ENCODE peak calls at places on chromosomes 3 and 15, in four cellular contexts. I is breast epithelium, A is MM.1S, T is fibroblast of lung. P is an unnamed sample.

GRCh38 chr3:29065211-29065785 is 215.6 kb upstream of the RBMS3 start:
- DNase-seq in I (peak; percentile 53), A (no peak), T (peak; percentile 99), P (peak; percentile 97)

GRCh38 chr3:120102232-120102631 is 8.0 kb upstream of the GSK3B start:
- DNase-seq in I (no peak), A (no peak), T (peak; percentile 13), P (no peak)

GRCh38 chr3:185977679-185978040 is 39.8 kb upstream of the TRA2B start:
- DNase-seq in I (no peak), A (no peak), T (no peak), P (no peak)

GRCh38 chr15:44081223-44082013 is 113.7 kb downstream of the FRMD5 start:
- DNase-seq in I (no peak), A (no peak), T (peak; percentile 89), P (peak; percentile 56)

GRCh38 chr3:149934524-149934923 is 36.2 kb downstream of the PFN2 start:
- DNase-seq in I (no peak), A (no peak), T (peak; percentile 59), P (peak; percentile 47)

GRCh38 chr3:63936929-63937328 is 24.7 kb upstream of the SCAANT1 start:
- DNase-seq in I (no peak), A (no peak), T (no peak), P (no peak)

GRCh38 chr15:36347272-36347864 is 232.1 kb upstream of the CDIN1 start:
- DNase-seq in I (no peak), A (no peak), T (no peak), P (no peak)

GRCh38 chr3:48739955-48740823 is 23.2 kb upstream of the IP6K2 start:
- DNase-seq in I (peak; percentile 87), A (peak; percentile 51), T (peak; percentile 68), P (no peak)

GRCh38 chr3:47008258-47008671 is 28.8 kb downstream of the NBEAL2 start:
- DNase-seq in I (peak; percentile 30), A (no peak), T (no peak), P (no peak)

GRCh38 chr3:127003601-127004280 is 20.8 kb downstream of the PLXNA1 start:
- DNase-seq in I (no peak), A (no peak), T (no peak), P (no peak)

GRCh38 chr3:185332026-185332735 is 30.8 kb upstream of the MAP3K13 start:
- DNase-seq in I (no peak), A (peak; percentile 94), T (peak; percentile 59), P (peak; percentile 39)

GRCh38 chr15:76753131-76753530 is 152.0 kb downstream of the SCAPER start:
- DNase-seq in I (no peak), A (no peak), T (no peak), P (no peak)

GRCh38 chr15:58840048-58840447 is 68.9 kb downstream of the MINDY2 start:
- DNase-seq in I (no peak), A (no peak), T (peak; percentile 45), P (no peak)

GRCh38 chr15:63000706-63001105 is 41.8 kb upstream of the TPM1 start:
- DNase-seq in I (no peak), A (no peak), T (no peak), P (no peak)

GRCh38 chr3:18812316-18812715 is 336.0 kb upstream of the KCNH8 start:
- DNase-seq in I (no peak), A (no peak), T (peak; percentile 38), P (no peak)

GRCh38 chr3:69360690-69361089 is 25.2 kb downstream of the FRMD4B start:
- DNase-seq in I (no peak), A (no peak), T (no peak), P (no peak)

GRCh38 chr15:72342385-72342784 is 22.4 kb upstream of the CELF6 start:
- DNase-seq in I (no peak), A (no peak), T (peak; percentile 4), P (no peak)

GRCh38 chr3:126541628-126542339 is 16.9 kb downstream of the C3orf22 start:
- DNase-seq in I (peak; percentile 9), A (no peak), T (no peak), P (no peak)

GRCh38 chr15:33132722-33133345 is 61.7 kb downstream of the FMN1 start:
- DNase-seq in I (no peak), A (peak; percentile 35), T (peak; percentile 61), P (peak; percentile 61)

GRCh38 chr15:84934942-84935729 is 46.5 kb upstream of the PDE8A start:
- DNase-seq in I (no peak), A (no peak), T (no peak), P (no peak)

GRCh38 chr3:42511196-42511595 is 8.8 kb downstream of the VIPR1 start:
- DNase-seq in I (no peak), A (no peak), T (no peak), P (no peak)

GRCh38 chr3:70120360-70120966 is 120.9 kb downstream of the SAMMSON start:
- DNase-seq in I (peak; percentile 66), A (peak; percentile 84), T (peak; percentile 34), P (peak; percentile 10)

GRCh38 chr15:70342554-70343548 is 245.1 kb upstream of the TLE3 start:
- DNase-seq in I (no peak), A (no peak), T (no peak), P (no peak)

GRCh38 chr15:68154923-68155559 is 50.1 kb downstream of the CALML4 start:
- DNase-seq in I (no peak), A (peak; percentile 61), T (peak; percentile 56), P (peak; percentile 34)

GRCh38 chr3:149542375-149543312 is 68.1 kb downstream of the TM4SF4 start:
- DNase-seq in I (no peak), A (no peak), T (peak; percentile 95), P (no peak)

GRCh38 chr3:188108703-188109412 is 45.1 kb upstream of the LPP start:
- DNase-seq in I (no peak), A (no peak), T (no peak), P (no peak)

GRCh38 chr15:62799037-62799436 is 243.5 kb upstream of the TPM1 start:
- DNase-seq in I (no peak), A (no peak), T (no peak), P (no peak)

GRCh38 chr3:61617041-61617440 is 55.7 kb downstream of the PTPRG start:
- DNase-seq in I (no peak), A (no peak), T (peak; percentile 51), P (no peak)

GRCh38 chr3:100709840-100710235 is 544 bp downstream of the TFG start:
- DNase-seq in I (no peak), A (peak; percentile 44), T (peak; percentile 18), P (no peak)

GRCh38 chr3:115667175-115668065 is 44.1 kb downstream of the GAP43 start:
- DNase-seq in I (no peak), A (no peak), T (peak; percentile 75), P (no peak)

DNA sequence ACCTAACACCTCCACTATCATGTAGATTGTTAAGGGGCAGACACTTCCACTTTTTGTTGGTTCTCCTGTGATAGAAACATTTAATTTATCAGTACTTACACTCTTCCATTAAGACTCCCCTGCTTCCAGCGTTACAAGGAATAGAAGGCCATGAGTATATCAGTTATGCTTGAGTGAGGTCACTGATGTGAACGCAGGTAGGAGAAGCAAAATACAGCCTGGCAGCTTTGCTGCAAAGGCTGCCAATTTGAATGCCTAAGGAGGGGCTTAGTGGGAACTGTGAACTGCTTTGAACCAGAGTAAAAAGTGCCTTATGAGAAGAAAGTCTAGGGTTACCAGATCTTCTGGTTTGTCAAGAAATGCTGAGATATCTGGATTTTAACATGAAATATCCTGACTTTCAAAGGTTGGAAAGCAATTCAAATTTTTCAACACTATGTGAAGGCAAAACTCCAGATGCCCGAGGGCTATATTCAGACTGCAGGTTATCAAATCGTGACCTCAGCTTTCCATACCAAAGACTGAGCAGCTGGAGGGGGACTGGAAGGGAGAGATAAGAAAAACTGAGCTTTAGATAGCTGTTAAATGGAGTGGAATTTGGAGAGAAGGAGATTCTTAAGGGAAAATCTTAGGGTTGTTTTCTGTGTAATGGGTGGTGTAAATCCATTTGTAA is 446.4 kb upstream of the NECTIN3 start:
- DNase-seq in I (no peak), A (no peak), T (peak; percentile 1), P (no peak)
- H3K4me3 ChIP-seq in I (no peak overlapping the region), A (no peak overlapping the region), T (no peak overlapping the region), P (no peak overlapping the region)

GRCh38 chr3:172466553-172467130 is 18.4 kb upstream of the GHSR start:
- DNase-seq in I (no peak), A (no peak), T (no peak), P (no peak)
- H3K4me3 ChIP-seq in I (no peak overlapping the region), A (no peak overlapping the region), T (no peak overlapping the region), P (no peak overlapping the region)

GRCh38 chr15:27418729-27419128 is 447.7 kb downstream of the GABRG3 start:
- DNase-seq in I (no peak), A (peak; percentile 48), T (peak; percentile 35), P (no peak)
- H3K4me3 ChIP-seq in I (no peak overlapping the region), A (no peak overlapping the region), T (no peak overlapping the region), P (no peak overlapping the region)

DNA sequence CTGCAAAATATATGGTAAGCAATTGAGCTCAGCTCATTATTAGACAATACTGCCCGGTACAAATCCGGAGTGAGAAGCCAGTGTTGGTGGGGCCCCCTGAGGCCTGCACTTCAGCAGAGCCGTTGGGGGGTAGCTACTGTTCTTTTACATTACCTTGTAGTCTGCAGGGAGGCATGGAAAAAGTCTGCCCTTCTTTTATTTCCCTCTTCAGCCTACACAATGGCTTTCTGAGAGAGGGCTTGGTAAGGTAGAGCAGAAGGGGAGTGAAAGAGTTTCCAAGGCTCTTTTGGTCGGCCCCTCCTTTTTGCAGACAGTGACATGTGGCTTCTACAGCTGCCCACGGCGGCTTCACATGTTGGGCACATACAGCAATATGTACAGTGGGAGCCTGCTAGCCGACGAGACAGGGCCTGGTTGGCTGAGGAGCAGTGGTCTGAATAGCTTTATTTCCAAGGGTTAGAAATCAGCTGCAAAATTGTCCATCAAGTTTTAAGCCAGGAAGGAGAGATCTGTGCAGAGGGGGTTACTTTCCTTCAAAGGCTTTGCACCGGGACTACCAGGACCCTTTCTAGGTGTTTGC is 3.9 kb downstream of the INAFM2 start:
- DNase-seq in I (no peak), A (peak; percentile 57), T (no peak), P (no peak)
- H3K4me3 ChIP-seq in I (no peak overlapping the region), A (peak overlapping the region; percentile 32), T (no peak overlapping the region), P (peak overlapping the region; percentile 7)

GRCh38 chr15:41971089-41971892 is 1.1 kb downstream of the EHD4 start:
- DNase-seq in I (peak; percentile 63), A (peak; percentile 78), T (peak; percentile 78), P (no peak)
- H3K4me3 ChIP-seq in I (peak overlapping the region; percentile 73), A (peak overlapping the region; percentile 95), T (peak overlapping the region; percentile 99), P (peak overlapping the region; percentile 97)

DNA sequence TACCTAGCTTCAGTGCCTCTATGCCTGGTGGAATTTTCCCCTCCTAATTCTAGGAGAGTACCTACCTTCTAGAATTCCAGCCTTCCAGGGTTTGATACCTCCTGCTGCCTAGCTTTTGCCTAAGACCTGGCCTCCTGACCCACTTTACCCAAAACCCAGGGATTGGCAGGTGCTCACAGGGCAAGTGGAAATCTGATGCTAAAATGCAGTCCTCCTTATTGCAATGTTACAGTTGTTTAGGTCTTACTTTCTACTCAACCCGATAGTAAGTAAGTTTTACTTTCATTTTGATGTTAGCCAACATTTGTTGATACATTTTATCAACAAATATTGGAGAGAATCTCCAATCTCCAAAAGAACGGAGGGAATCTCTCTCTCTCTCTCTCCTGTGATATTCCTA is 275.9 kb downstream of the DOCK3 start:
- DNase-seq in I (no peak), A (peak; percentile 54), T (no peak), P (no peak)
- H3K4me3 ChIP-seq in I (no peak overlapping the region), A (peak overlapping the region; percentile 63), T (peak overlapping the region; percentile 35), P (peak overlapping the region; percentile 34)

GRCh38 chr15:55586808-55587207 is 1.3 kb downstream of the PYGO1 start:
- DNase-seq in I (no peak), A (no peak), T (no peak), P (no peak)
- H3K4me3 ChIP-seq in I (peak overlapping the region; percentile 85), A (no peak overlapping the region), T (peak overlapping the region; percentile 73), P (peak overlapping the region; percentile 77)